ENCODE peak calls at places on chromosomes 4 and X, in six cellular contexts. Q, N, P, H, T and E are unnamed samples.
A peak's percentile ranks its signal among the peaks of the same experiment; 100 is the strongest.

GRCh38 chrX:54442790-54443189 is 2.6 kb downstream of the TSR2 start:
- DNase-seq in N (no peak), H (no peak), T (no peak), Q (no peak), P (no peak), E (no peak)

GRCh38 chr4:146969126-146969525 is 23.5 kb upstream of the TTC29 start:
- DNase-seq in N (no peak), T (no peak), P (no peak), Q (no peak), H (no peak), E (no peak)

GRCh38 chrX:35670894-35671293 is 127.2 kb upstream of the MAGEB16 start:
- DNase-seq in Q (no peak), T (no peak), N (no peak), P (no peak), H (no peak), E (no peak)

GRCh38 chr4:123463869-123464268 is 67.3 kb downstream of the SPRY1 start:
- DNase-seq in N (no peak), Q (no peak), P (no peak), H (no peak), T (no peak), E (no peak)

GRCh38 chr4:122914938-122915337 is 7.5 kb downstream of the NUDT6 start:
- DNase-seq in P (no peak), H (no peak), T (no peak), Q (no peak), N (no peak), E (no peak)

GRCh38 chr4:157291071-157291470 is 70.5 kb downstream of the GRIA2 start:
- DNase-seq in Q (no peak), T (no peak), H (no peak), P (no peak), N (no peak), E (no peak)

GRCh38 chr4:81142744-81143143 is 72.3 kb downstream of the PRKG2 start:
- DNase-seq in P (peak; percentile 63), T (no peak), N (no peak), H (peak; percentile 20), Q (no peak), E (no peak)

GRCh38 chr4:184439856-184440592 is 34.3 kb downstream of the IRF2 start:
- DNase-seq in T (no peak), H (no peak), Q (no peak), N (no peak), P (no peak), E (no peak)

GRCh38 chr4:127832585-127832984 is 48.1 kb upstream of the PLK4 start:
- DNase-seq in H (no peak), Q (peak; percentile 41), T (no peak), N (no peak), P (no peak), E (no peak)

GRCh38 chrX:118655561-118656246 is 71.7 kb upstream of the IL13RA1 start:
- DNase-seq in T (no peak), N (no peak), H (no peak), Q (no peak), P (no peak), E (no peak)

GRCh38 chrX:10296581-10296980 is 139.8 kb downstream of the CLCN4 start:
- DNase-seq in N (no peak), T (no peak), H (no peak), Q (no peak), P (no peak), E (no peak)

GRCh38 chrX:500481-501010 is 113.8 kb upstream of the PPP2R3B start:
- DNase-seq in T (no peak), Q (no peak), H (no peak), N (no peak), P (no peak), E (peak; percentile 63)

GRCh38 chrX:41785685-41786084 is 61.7 kb downstream of the GPR82 start:
- DNase-seq in T (no peak), P (no peak), N (no peak), Q (no peak), H (no peak), E (no peak)

GRCh38 chr4:80097395-80098177 is 24.6 kb upstream of the ANTXR2 start:
- DNase-seq in Q (no peak), P (peak; percentile 79), T (peak; percentile 19), H (peak; percentile 30), N (peak; percentile 74), E (peak; percentile 70)

GRCh38 chr4:90357117-90357710 is 230.0 kb downstream of the CCSER1 start:
- DNase-seq in P (no peak), T (no peak), N (no peak), H (no peak), Q (no peak), E (no peak)

GRCh38 chrX:150581093-150581775 is 12.8 kb downstream of the MTM1 start:
- DNase-seq in T (no peak), H (no peak), Q (no peak), N (no peak), P (no peak), E (no peak)

GRCh38 chr4:80006935-80007744 is 65.9 kb downstream of the ANTXR2 start:
- DNase-seq in Q (no peak), T (no peak), P (no peak), H (peak; percentile 31), N (no peak), E (no peak)

GRCh38 chrX:111164728-111165127 is 68.7 kb downstream of the PAK3 start:
- DNase-seq in T (no peak), Q (no peak), N (no peak), P (no peak), H (no peak), E (no peak)

GRCh38 chr4:56049428-56050212 is 100.9 kb downstream of the CEP135 start:
- DNase-seq in P (no peak), N (peak; percentile 28), H (no peak), Q (no peak), T (no peak), E (no peak)

GRCh38 chr4:56051710-56052075 is 102.9 kb downstream of the CEP135 start:
- DNase-seq in P (no peak), Q (no peak), T (no peak), N (no peak), H (no peak), E (no peak)

GRCh38 chr4:56050584-56050983 is 101.8 kb downstream of the CEP135 start:
- DNase-seq in P (no peak), N (no peak), Q (no peak), H (no peak), T (no peak), E (no peak)

GRCh38 chr4:56051049-56051709 is 102.4 kb downstream of the CEP135 start:
- DNase-seq in N (no peak), H (no peak), P (no peak), T (no peak), Q (no peak), E (no peak)

DNA sequence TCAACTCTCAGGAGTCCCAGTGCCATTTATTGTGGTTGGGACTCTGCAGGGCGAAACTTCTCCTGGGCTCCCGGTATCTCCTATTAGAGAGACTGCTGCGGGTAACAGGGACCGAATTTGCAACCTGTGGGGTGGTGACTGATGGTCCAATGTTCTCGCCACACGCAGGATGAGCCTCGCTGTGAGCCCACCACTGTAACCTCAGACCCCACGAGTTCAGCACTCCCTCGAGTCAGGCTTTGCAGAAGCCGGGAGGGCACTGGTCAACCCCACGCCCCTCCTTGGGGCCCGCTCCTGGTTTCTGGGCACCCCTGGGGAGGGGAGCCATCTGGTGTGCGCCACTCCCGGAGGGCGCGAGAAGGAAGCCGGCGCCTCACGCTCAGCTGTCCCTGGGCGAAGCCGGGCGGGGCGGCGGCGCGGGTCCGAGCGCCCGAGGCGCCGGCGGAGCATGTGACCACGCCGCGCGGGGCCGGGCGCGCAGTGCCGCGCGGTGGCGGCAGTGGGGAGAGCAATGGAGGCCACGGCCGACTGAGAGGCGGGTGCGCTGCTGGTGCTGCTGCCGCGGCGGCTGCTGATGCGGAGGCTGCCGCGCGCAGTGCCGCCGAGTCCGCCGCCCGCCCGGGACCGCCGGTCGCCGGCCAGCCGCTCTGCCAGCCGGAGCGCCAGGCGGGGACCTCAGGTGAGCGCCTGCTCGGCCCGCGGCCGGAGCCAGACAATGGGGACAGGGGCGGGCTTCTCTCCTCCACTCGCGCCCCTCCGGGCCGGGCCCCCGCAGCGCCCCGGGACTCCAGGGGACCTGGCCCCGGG is 100.1 kb downstream of the CEP135 start:
- DNase-seq in H (peak; percentile 16), T (no peak), P (no peak), N (peak; percentile 36), Q (peak; percentile 2), E (peak; percentile 15)
- TF ChIP-seq CTCF in H (peak; percentile 40), T (no peak), P (peak; percentile 26), N (no peak), Q (peak; percentile 70), E (no peak)

GRCh38 chrX:132373610-132374009 is 115.2 kb downstream of the MBNL3 start:
- DNase-seq in N (no peak), P (no peak), H (no peak), T (no peak), Q (no peak), E (no peak)

GRCh38 chrX:132367314-132367713 is 121.5 kb downstream of the MBNL3 start:
- DNase-seq in T (no peak), N (no peak), Q (no peak), P (no peak), H (no peak), E (no peak)

GRCh38 chrX:132367984-132368383 is 120.9 kb downstream of the MBNL3 start:
- DNase-seq in T (no peak), N (no peak), P (no peak), H (no peak), Q (no peak), E (no peak)

GRCh38 chrX:132365490-132365889 is 123.3 kb downstream of the MBNL3 start:
- DNase-seq in T (no peak), N (no peak), P (no peak), Q (no peak), H (no peak), E (no peak)

GRCh38 chrX:132369650-132370049 is 119.2 kb downstream of the MBNL3 start:
- DNase-seq in T (no peak), H (no peak), N (no peak), P (no peak), Q (no peak), E (no peak)
- TF ChIP-seq POLR2A in T (no peak), H (no peak), N (no peak), P (no peak), Q (no peak), E (no peak)

DNA sequence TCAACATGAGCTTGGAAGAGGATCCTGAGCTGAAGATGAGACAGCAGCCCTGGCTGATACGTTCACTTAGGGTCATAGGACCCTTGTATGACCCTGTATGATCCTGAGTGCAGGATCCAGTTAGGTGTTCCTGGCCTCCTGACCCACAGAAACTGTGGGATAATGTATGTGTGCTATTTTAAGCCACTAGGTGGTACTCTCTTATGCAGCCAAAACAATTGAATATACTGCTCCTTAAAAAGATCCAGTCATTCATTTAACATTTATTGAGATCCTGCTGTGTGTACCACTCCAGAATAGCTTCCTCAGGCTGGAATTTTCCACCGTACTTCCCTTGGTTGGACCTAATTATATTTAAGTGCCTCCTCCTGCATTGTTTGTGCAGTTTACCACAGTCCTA is 167.1 kb downstream of the AMELX start:
- DNase-seq in T (no peak), P (no peak), Q (no peak), H (no peak), N (no peak), E (no peak)
- TF ChIP-seq CTCF in T (no peak), P (no peak), Q (no peak), H (no peak), N (no peak), E (no peak)

DNA sequence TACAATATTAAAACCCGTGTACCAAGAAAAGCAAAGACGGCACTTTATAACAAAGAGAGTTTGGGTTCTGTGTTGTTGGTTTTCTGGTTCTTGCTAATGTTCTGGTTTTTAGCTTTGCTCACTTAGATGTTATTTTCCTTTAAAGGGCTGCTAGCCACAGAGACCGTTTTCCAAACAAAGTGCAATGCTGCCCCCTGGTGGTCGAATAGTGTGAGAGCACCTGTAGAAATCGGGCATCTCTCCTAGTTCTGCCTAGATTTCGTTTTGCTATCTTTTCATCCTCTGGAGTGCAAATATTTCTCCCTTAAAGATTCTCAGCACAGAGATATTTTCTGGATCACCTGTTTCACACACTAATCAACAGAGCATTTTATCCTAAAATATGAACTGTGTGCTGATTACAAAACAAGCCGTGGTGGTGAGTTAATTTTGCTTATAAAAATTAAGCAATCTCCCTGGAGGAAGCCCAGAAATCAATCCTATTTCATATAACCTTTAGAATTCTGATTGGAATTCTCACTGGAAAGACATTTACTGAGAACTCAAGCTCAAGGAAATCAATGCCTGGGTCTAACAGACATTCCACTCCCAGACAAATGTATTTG is 334.5 kb upstream of the NOCT start:
- DNase-seq in Q (peak; percentile 11), N (peak; percentile 83), H (peak; percentile 80), P (peak; percentile 80), T (peak; percentile 53), E (peak; percentile 95)
- TF ChIP-seq POLR2A in Q (no peak), N (no peak), H (no peak), P (no peak), T (no peak), E (no peak)